ENCODE peak calls at places on chromosomes 4 and X, in ten cellular contexts. One of them, this sample, is unnamed.

GRCh38 chrX:109856974-109857373 is 123.9 kb upstream of the ACSL4 start:
- DNase-seq in activated CD4-positive, alpha-beta T cell treated with anti-CD3 and anti-CD28 coated beads, Interleukin-2, amount 50 U/mL, for 48 hours: no peak
- DNase-seq in iPS-NIHi11: peak; percentile 16
- DNase-seq in neural crest cell: no peak
- DNase-seq in omental fat pad: no peak
- DNase-seq in memory B cell: no peak
- DNase-seq in right cardiac atrium: no peak
- DNase-seq in Calu3: no peak
- DNase-seq in ascending aorta: no peak
- DNase-seq in H54: no peak
- DNase-seq in this sample: no peak

GRCh38 chr4:88673886-88674285 is 23.7 kb downstream of the NAP1L5 start:
- DNase-seq in activated CD4-positive, alpha-beta T cell treated with anti-CD3 and anti-CD28 coated beads, Interleukin-2, amount 50 U/mL, for 48 hours: no peak
- DNase-seq in iPS-NIHi11: no peak
- DNase-seq in neural crest cell: no peak
- DNase-seq in omental fat pad: no peak
- DNase-seq in memory B cell: no peak
- DNase-seq in right cardiac atrium: no peak
- DNase-seq in Calu3: no peak
- DNase-seq in ascending aorta: no peak
- DNase-seq in H54: no peak
- DNase-seq in this sample: no peak

GRCh38 chr4:38583102-38583501 is 80.9 kb upstream of the KLF3 start:
- DNase-seq in activated CD4-positive, alpha-beta T cell treated with anti-CD3 and anti-CD28 coated beads, Interleukin-2, amount 50 U/mL, for 48 hours: peak; percentile 30
- DNase-seq in iPS-NIHi11: no peak
- DNase-seq in neural crest cell: no peak
- DNase-seq in omental fat pad: no peak
- DNase-seq in memory B cell: no peak
- DNase-seq in right cardiac atrium: no peak
- DNase-seq in Calu3: no peak
- DNase-seq in ascending aorta: no peak
- DNase-seq in H54: no peak
- DNase-seq in this sample: peak; percentile 57

GRCh38 chrX:123188081-123188480 is 4.0 kb downstream of the GRIA3 start:
- DNase-seq in activated CD4-positive, alpha-beta T cell treated with anti-CD3 and anti-CD28 coated beads, Interleukin-2, amount 50 U/mL, for 48 hours: no peak
- DNase-seq in iPS-NIHi11: no peak
- DNase-seq in neural crest cell: no peak
- DNase-seq in omental fat pad: no peak
- DNase-seq in memory B cell: no peak
- DNase-seq in right cardiac atrium: no peak
- DNase-seq in Calu3: no peak
- DNase-seq in ascending aorta: no peak
- DNase-seq in H54: no peak
- DNase-seq in this sample: no peak

GRCh38 chr4:61520176-61520575 is 320.1 kb downstream of the ADGRL3 start:
- DNase-seq in activated CD4-positive, alpha-beta T cell treated with anti-CD3 and anti-CD28 coated beads, Interleukin-2, amount 50 U/mL, for 48 hours: no peak
- DNase-seq in iPS-NIHi11: no peak
- DNase-seq in neural crest cell: no peak
- DNase-seq in omental fat pad: no peak
- DNase-seq in memory B cell: no peak
- DNase-seq in right cardiac atrium: no peak
- DNase-seq in Calu3: no peak
- DNase-seq in ascending aorta: no peak
- DNase-seq in H54: no peak
- DNase-seq in this sample: no peak

GRCh38 chr4:122784261-122784660 is 42.4 kb upstream of the FGF2 start:
- DNase-seq in activated CD4-positive, alpha-beta T cell treated with anti-CD3 and anti-CD28 coated beads, Interleukin-2, amount 50 U/mL, for 48 hours: no peak
- DNase-seq in iPS-NIHi11: no peak
- DNase-seq in neural crest cell: no peak
- DNase-seq in omental fat pad: no peak
- DNase-seq in memory B cell: no peak
- DNase-seq in right cardiac atrium: no peak
- DNase-seq in Calu3: no peak
- DNase-seq in ascending aorta: no peak
- DNase-seq in H54: no peak
- DNase-seq in this sample: no peak

GRCh38 chr4:92299152-92299551 is 4.6 kb upstream of the GRID2 start:
- DNase-seq in activated CD4-positive, alpha-beta T cell treated with anti-CD3 and anti-CD28 coated beads, Interleukin-2, amount 50 U/mL, for 48 hours: no peak
- DNase-seq in iPS-NIHi11: no peak
- DNase-seq in neural crest cell: no peak
- DNase-seq in omental fat pad: no peak
- DNase-seq in memory B cell: no peak
- DNase-seq in right cardiac atrium: no peak
- DNase-seq in Calu3: no peak
- DNase-seq in ascending aorta: no peak
- DNase-seq in H54: no peak
- DNase-seq in this sample: no peak

GRCh38 chrX:19177710-19178109 is 55.4 kb upstream of the ADGRG2 start:
- DNase-seq in activated CD4-positive, alpha-beta T cell treated with anti-CD3 and anti-CD28 coated beads, Interleukin-2, amount 50 U/mL, for 48 hours: no peak
- DNase-seq in iPS-NIHi11: no peak
- DNase-seq in neural crest cell: no peak
- DNase-seq in omental fat pad: no peak
- DNase-seq in memory B cell: no peak
- DNase-seq in right cardiac atrium: no peak
- DNase-seq in Calu3: no peak
- DNase-seq in ascending aorta: no peak
- DNase-seq in H54: no peak
- DNase-seq in this sample: no peak

This sample was measured in T47D.